ENCODE peak calls at places on chromosomes 11 and 22, in four cellular contexts. One of them, this sample, is unnamed.

GRCh38 chr11:83257638-83258229 is 28.4 kb downstream of the CCDC90B start:
- DNase-seq in transverse colon: no peak
- DNase-seq in heart left ventricle: no peak
- DNase-seq in GM12892: no peak
- DNase-seq in this sample: peak; percentile 68

GRCh38 chr11:2511421-2512369 is 66.9 kb downstream of the KCNQ1 start:
- DNase-seq in transverse colon: peak; percentile 7
- DNase-seq in heart left ventricle: peak; percentile 56
- DNase-seq in GM12892: peak; percentile 12
- DNase-seq in this sample: peak; percentile 0

GRCh38 chr11:32574446-32574845 is 9.2 kb upstream of the EIF3M start:
- DNase-seq in transverse colon: no peak
- DNase-seq in heart left ventricle: no peak
- DNase-seq in GM12892: no peak
- DNase-seq in this sample: no peak

GRCh38 chr11:2883717-2884423 is 1.7 kb downstream of the CDKN1C start:
- DNase-seq in transverse colon: no peak
- DNase-seq in heart left ventricle: peak; percentile 60
- DNase-seq in GM12892: no peak
- DNase-seq in this sample: no peak

GRCh38 chr22:50347157-50347556 is 4.0 kb downstream of the PPP6R2 start:
- DNase-seq in transverse colon: no peak
- DNase-seq in heart left ventricle: no peak
- DNase-seq in GM12892: no peak
- DNase-seq in this sample: no peak

GRCh38 chr11:114522818-114523217 is 36.9 kb downstream of the NXPE1 start:
- DNase-seq in transverse colon: no peak
- DNase-seq in heart left ventricle: no peak
- DNase-seq in GM12892: no peak
- DNase-seq in this sample: no peak

GRCh38 chr22:38792833-38793232 is 1.1 kb downstream of the DNAL4 start:
- DNase-seq in transverse colon: no peak
- DNase-seq in heart left ventricle: no peak
- DNase-seq in GM12892: no peak
- DNase-seq in this sample: no peak

GRCh38 chr11:60348116-60348515 is 21.1 kb downstream of the MS4A6E start:
- DNase-seq in transverse colon: no peak
- DNase-seq in heart left ventricle: no peak
- DNase-seq in GM12892: no peak
- DNase-seq in this sample: no peak

GRCh38 chr11:27471588-27472397 is 797 bp downstream of the LGR4 start:
- DNase-seq in transverse colon: peak; percentile 54
- DNase-seq in heart left ventricle: peak; percentile 30
- DNase-seq in GM12892: peak; percentile 27
- DNase-seq in this sample: no peak

GRCh38 chr11:47564933-47565339 is 463 bp upstream of the PTPMT1 start:
- DNase-seq in transverse colon: no peak
- DNase-seq in heart left ventricle: no peak
- DNase-seq in GM12892: no peak
- DNase-seq in this sample: no peak

GRCh38 chr11:47560431-47560830 is 5.0 kb upstream of the PTPMT1 start:
- DNase-seq in transverse colon: no peak
- DNase-seq in heart left ventricle: no peak
- DNase-seq in GM12892: no peak
- DNase-seq in this sample: no peak

GRCh38 chr11:47566166-47566546 is 757 bp downstream of the PTPMT1 start:
- DNase-seq in transverse colon: no peak
- DNase-seq in heart left ventricle: no peak
- DNase-seq in GM12892: no peak
- DNase-seq in this sample: no peak

GRCh38 chr11:47569646-47570045 is 4.2 kb downstream of the PTPMT1 start:
- DNase-seq in transverse colon: no peak
- DNase-seq in heart left ventricle: no peak
- DNase-seq in GM12892: no peak
- DNase-seq in this sample: no peak

GRCh38 chr11:47565340-47566165 is at the start of gene PTPMT1:
- DNase-seq in transverse colon: peak; percentile 81
- DNase-seq in heart left ventricle: peak; percentile 83
- DNase-seq in GM12892: peak; percentile 66
- DNase-seq in this sample: peak; percentile 80
- TF ChIP-seq POLR2A in transverse colon: peak; percentile 36
- TF ChIP-seq POLR2A in heart left ventricle: no peak
- TF ChIP-seq POLR2A in GM12892: peak; percentile 96
- TF ChIP-seq POLR2A in this sample: peak; percentile 89

DNA sequence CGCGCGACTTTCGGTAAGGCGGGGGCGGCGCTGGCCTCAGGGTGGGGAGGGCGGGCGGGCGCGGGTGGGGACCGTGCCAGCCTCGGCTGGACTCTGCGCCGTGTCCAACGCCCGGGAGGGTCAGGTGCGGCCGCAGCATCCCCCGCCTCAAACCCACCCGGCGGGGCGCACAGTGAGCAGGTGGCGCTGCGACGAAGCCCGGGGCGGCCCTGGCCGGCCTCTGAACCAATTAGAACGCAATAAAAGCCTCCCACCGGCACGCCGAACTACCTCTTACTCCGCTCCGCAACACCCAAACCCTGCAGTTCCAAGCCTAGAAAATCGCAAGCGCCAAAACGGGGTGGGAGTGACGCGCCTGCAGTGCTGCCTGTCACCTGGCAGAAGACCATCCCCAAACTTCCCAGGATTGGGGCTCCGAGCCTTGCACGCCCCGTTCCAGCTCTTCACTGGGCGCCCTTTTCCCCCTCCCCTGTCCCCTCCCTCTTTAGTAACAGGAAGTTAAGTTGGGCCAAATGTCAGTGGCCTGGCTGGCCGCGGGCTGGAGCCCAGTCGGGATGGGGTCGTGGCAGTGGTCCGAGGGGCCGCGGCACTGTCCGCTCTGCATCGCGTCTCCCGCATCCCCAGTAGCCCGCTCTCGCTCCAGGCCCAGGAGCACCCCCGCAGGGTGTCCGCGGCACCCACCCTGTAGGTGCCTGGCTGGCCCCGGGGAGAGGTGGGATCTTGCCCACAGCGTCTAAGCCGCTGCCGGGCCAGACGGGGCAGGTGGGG is 508 bp downstream of the MICAL2 start:
- DNase-seq in transverse colon: peak; percentile 44
- DNase-seq in heart left ventricle: peak; percentile 41
- DNase-seq in GM12892: peak; percentile 25
- DNase-seq in this sample: no peak
- TF ChIP-seq POLR2A in transverse colon: peak; percentile 59
- TF ChIP-seq POLR2A in heart left ventricle: no peak
- TF ChIP-seq POLR2A in GM12892: no peak
- TF ChIP-seq POLR2A in this sample: peak; percentile 14

DNA sequence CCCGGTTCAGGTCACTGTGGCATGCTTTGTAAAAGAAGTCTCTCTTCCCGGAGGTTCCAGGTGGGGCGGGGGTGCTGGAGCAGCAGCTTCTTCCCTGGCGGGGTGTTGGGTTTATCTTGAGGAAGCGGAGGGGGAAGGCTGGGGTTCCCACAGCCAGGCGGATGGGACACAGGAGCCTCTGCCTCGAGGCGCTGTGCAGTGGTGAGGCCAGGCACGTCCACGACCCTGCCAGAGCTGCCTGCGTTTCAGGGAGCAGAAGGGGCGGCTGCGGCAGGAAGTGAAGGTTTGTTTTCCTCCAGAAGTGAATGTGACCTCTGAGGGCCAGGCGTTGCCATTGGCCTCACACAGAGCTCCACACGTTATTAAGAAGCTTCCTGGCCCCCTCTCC is 20.1 kb upstream of the ADORA2A start:
- DNase-seq in transverse colon: no peak
- DNase-seq in heart left ventricle: no peak
- DNase-seq in GM12892: no peak
- DNase-seq in this sample: no peak
- TF ChIP-seq POLR2A in transverse colon: no peak
- TF ChIP-seq POLR2A in heart left ventricle: no peak
- TF ChIP-seq POLR2A in GM12892: no peak
- TF ChIP-seq POLR2A in this sample: no peak

GRCh38 chr22:26524870-26525269 is 12.6 kb upstream of the TFIP11 start:
- DNase-seq in transverse colon: no peak
- DNase-seq in heart left ventricle: no peak
- DNase-seq in GM12892: no peak
- DNase-seq in this sample: no peak
- TF ChIP-seq POLR2A in transverse colon: no peak
- TF ChIP-seq POLR2A in heart left ventricle: no peak
- TF ChIP-seq POLR2A in GM12892: no peak
- TF ChIP-seq POLR2A in this sample: no peak

GRCh38 chr11:63767415-63768231 is 952 bp downstream of the ZFTA start:
- DNase-seq in transverse colon: peak; percentile 53
- DNase-seq in heart left ventricle: peak; percentile 78
- DNase-seq in GM12892: peak; percentile 57
- DNase-seq in this sample: peak; percentile 80
- TF ChIP-seq POLR2A in transverse colon: no peak
- TF ChIP-seq POLR2A in heart left ventricle: no peak
- TF ChIP-seq POLR2A in GM12892: no peak
- TF ChIP-seq POLR2A in this sample: no peak

DNA sequence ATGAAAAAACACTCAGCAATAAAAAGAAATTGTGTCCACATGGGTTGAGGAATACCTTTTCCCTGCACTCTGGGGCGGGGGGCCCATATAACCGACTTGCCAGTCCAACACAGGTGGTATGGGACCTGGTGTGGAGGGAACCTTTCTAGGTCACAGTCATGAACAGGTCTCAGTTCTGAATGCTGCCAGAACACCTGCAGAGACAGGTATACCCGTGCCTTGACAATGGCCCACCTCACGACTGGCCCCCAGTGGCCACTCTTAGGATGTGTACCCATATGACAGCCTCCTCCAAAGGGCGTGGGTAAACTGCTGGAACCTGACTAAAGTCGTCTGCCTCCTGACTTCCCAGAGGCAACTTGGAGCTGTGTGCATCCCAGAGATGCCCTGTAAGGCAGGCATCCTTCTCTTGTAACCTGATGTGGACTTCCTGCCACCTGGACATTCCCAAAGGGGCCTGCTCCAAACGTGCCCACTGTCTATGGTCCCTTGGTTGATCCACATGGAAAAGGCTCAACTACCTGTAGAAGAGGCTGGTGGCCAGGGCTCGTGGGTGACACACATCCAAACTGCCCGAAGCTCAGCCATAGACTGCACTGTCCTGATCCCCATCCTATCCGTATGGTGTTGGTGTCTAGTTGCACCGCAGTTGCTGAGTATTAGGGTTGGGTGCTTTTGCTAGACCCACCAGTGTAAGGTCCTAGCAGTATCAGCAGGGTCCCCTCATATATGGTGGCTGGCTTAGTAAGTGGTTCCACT is 859.3 kb downstream of the BRD1 start:
- DNase-seq in transverse colon: peak; percentile 16
- DNase-seq in heart left ventricle: no peak
- DNase-seq in GM12892: no peak
- DNase-seq in this sample: no peak
- TF ChIP-seq POLR2A in transverse colon: no peak
- TF ChIP-seq POLR2A in heart left ventricle: no peak
- TF ChIP-seq POLR2A in GM12892: no peak
- TF ChIP-seq POLR2A in this sample: no peak

GRCh38 chr11:121453589-121454299 is 977 bp upstream of the SORL1-AS1 start:
- DNase-seq in transverse colon: no peak
- DNase-seq in heart left ventricle: no peak
- DNase-seq in GM12892: no peak
- DNase-seq in this sample: no peak

GRCh38 chr11:121451178-121451981 is 734 bp upstream of the SORL1 start:
- DNase-seq in transverse colon: peak; percentile 90
- DNase-seq in heart left ventricle: no peak
- DNase-seq in GM12892: no peak
- DNase-seq in this sample: no peak

GRCh38 chr11:121450424-121450823 is 1.7 kb upstream of the SORL1 start:
- DNase-seq in transverse colon: no peak
- DNase-seq in heart left ventricle: no peak
- DNase-seq in GM12892: no peak
- DNase-seq in this sample: no peak

GRCh38 chr11:121451982-121452608 is at the start of gene SORL1:
- DNase-seq in transverse colon: peak; percentile 83
- DNase-seq in heart left ventricle: peak; percentile 67
- DNase-seq in GM12892: peak; percentile 55
- DNase-seq in this sample: peak; percentile 23

GRCh38 chr11:121452609-121453150 is at the start of gene SORL1-AS1:
- DNase-seq in transverse colon: peak; percentile 45
- DNase-seq in heart left ventricle: no peak
- DNase-seq in GM12892: no peak
- DNase-seq in this sample: no peak
- TF ChIP-seq POLR2A in transverse colon: peak; percentile 42
- TF ChIP-seq POLR2A in heart left ventricle: no peak
- TF ChIP-seq POLR2A in GM12892: peak; percentile 64
- TF ChIP-seq POLR2A in this sample: no peak

GRCh38 chr22:29630987-29631386 is 27.6 kb downstream of the NF2 start:
- DNase-seq in transverse colon: no peak
- DNase-seq in heart left ventricle: no peak
- DNase-seq in GM12892: no peak
- DNase-seq in this sample: no peak

GRCh38 chr22:29631725-29632124 is 28.3 kb downstream of the NF2 start:
- DNase-seq in transverse colon: no peak
- DNase-seq in heart left ventricle: no peak
- DNase-seq in GM12892: no peak
- DNase-seq in this sample: no peak

GRCh38 chr22:29628982-29629381 is 25.5 kb downstream of the NF2 start:
- DNase-seq in transverse colon: no peak
- DNase-seq in heart left ventricle: no peak
- DNase-seq in GM12892: no peak
- DNase-seq in this sample: no peak

GRCh38 chr22:29629382-29630179 is 26.1 kb downstream of the NF2 start:
- DNase-seq in transverse colon: no peak
- DNase-seq in heart left ventricle: no peak
- DNase-seq in GM12892: no peak
- DNase-seq in this sample: no peak

DNA sequence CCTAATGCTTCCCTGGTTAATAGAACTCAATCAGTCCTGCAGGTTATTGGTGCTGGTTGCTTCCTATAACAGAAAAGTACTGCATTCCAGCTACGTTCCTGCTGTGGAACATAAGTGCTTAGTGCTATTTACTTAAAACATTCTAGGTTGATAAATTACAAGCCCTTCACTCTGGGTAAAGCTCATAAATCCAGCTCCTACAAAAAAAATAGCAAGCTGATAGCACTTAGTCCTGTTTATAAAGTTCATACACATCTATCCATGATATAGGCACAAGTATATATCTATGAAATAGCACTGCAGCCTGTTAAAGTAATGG is 26.7 kb downstream of the NF2 start:
- DNase-seq in transverse colon: no peak
- DNase-seq in heart left ventricle: no peak
- DNase-seq in GM12892: no peak
- DNase-seq in this sample: no peak
- TF ChIP-seq POLR2A in transverse colon: no peak
- TF ChIP-seq POLR2A in heart left ventricle: no peak
- TF ChIP-seq POLR2A in GM12892: no peak
- TF ChIP-seq POLR2A in this sample: no peak

This sample was measured in H54.